ENCODE peak calls at places on chromosomes 16 and 17, in seven cellular contexts. K is HEK293T; A is EL; O is cardiac muscle cell; M is stimulated activated CD4-positive, alpha-beta T cell treated with anti-CD3 and anti-CD28 coated beads, Interleukin-2, amount 100 ng/mL, for 24 hours; H is GM04503; Q is esophagus squamous epithelium. F is an unnamed sample.

GRCh38 chr17:75654176-75654575 is 12.8 kb downstream of the RECQL5 start:
- DNase-seq in K (no peak), O (peak; percentile 15), A (no peak), M (no peak), H (no peak), Q (no peak), F (no peak)

GRCh38 chr17:2194778-2195417 is 108.7 kb downstream of the SMG6 start:
- DNase-seq in Q (no peak), A (no peak), O (no peak), K (no peak), M (no peak), H (no peak), F (no peak)

GRCh38 chr16:12545292-12545610 is 258.4 kb downstream of the CPPED1 start:
- DNase-seq in K (no peak), Q (no peak), H (no peak), A (no peak), M (no peak), O (no peak), F (no peak)

GRCh38 chr17:59234631-59235030 is 14.3 kb downstream of the GDPD1 start:
- DNase-seq in H (no peak), Q (no peak), A (no peak), M (no peak), O (no peak), K (no peak), F (no peak)

GRCh38 chr17:74442670-74443515 is 11.0 kb downstream of the GPRC5C start:
- DNase-seq in K (peak; percentile 73), M (no peak), H (no peak), Q (no peak), A (no peak), O (peak; percentile 78), F (peak; percentile 90)

GRCh38 chr17:73069164-73069774 is 23.2 kb downstream of the SLC39A11 start:
- DNase-seq in A (no peak), H (no peak), M (no peak), Q (no peak), O (no peak), K (no peak), F (no peak)

GRCh38 chr17:67500677-67501300 is 123.7 kb downstream of the PITPNC1 start:
- DNase-seq in Q (no peak), M (no peak), A (no peak), H (no peak), K (no peak), O (no peak), F (no peak)

GRCh38 chr16:70399951-70400350 is 38.9 kb downstream of the ST3GAL2 start:
- DNase-seq in K (no peak), Q (no peak), H (no peak), M (no peak), O (no peak), A (no peak), F (no peak)

GRCh38 chr17:19023209-19023999 is 18.8 kb upstream of the FAM83G start:
- DNase-seq in K (no peak), M (no peak), A (no peak), Q (no peak), H (no peak), O (no peak), F (no peak)

GRCh38 chr16:88448461-88449266 is 4.4 kb upstream of the ZFPM1 start:
- DNase-seq in H (no peak), M (no peak), Q (no peak), O (no peak), K (no peak), A (no peak), F (no peak)

GRCh38 chr17:8581002-8581658 is 49.4 kb downstream of the MYH10 start:
- DNase-seq in M (no peak), K (no peak), Q (no peak), A (no peak), O (no peak), H (no peak), F (no peak)

GRCh38 chr17:41711669-41712400 is at the start of gene GAST:
- DNase-seq in H (no peak), A (no peak), Q (no peak), M (no peak), K (no peak), O (no peak), F (no peak)

GRCh38 chr17:27892866-27893769 is at the start of gene LYRM9:
- DNase-seq in H (peak; percentile 26), M (peak; percentile 96), K (peak; percentile 91), A (peak; percentile 86), O (peak; percentile 93), Q (no peak), F (peak; percentile 96)

GRCh38 chr16:69345923-69346322 is 5.7 kb downstream of the TMED6 start:
- DNase-seq in M (no peak), Q (no peak), H (no peak), O (no peak), K (no peak), A (no peak), F (no peak)